ENCODE peak calls at places on chromosomes 6 and 20, in eight cellular contexts. A, R, P, T, G, O, X and K are unnamed samples.

GRCh38 chr6:104705095-104705707 is 154.5 kb downstream of the HACE1 start:
- DNase-seq in A (peak; percentile 2), R (peak; percentile 75), P (peak; percentile 4), T (no peak), G (peak; percentile 98), O (no peak), X (no peak), K (peak; percentile 34)

GRCh38 chr20:63700199-63701050 is 4.0 kb downstream of the TNFRSF6B start:
- DNase-seq in A (no peak), R (peak; percentile 0), P (no peak), T (no peak), G (no peak), O (no peak), X (peak; percentile 62), K (no peak)

GRCh38 chr6:15509335-15509933 is 153.4 kb downstream of the DTNBP1 start:
- DNase-seq in A (no peak), R (no peak), P (no peak), T (no peak), G (no peak), O (no peak), X (peak; percentile 33), K (no peak)

GRCh38 chr20:48486065-48486464 is 341.7 kb downstream of the PREX1 start:
- DNase-seq in A (no peak), R (no peak), P (no peak), T (no peak), G (no peak), O (no peak), X (no peak), K (no peak)

GRCh38 chr6:33772114-33772830 is 16.7 kb downstream of the LEMD2 start:
- DNase-seq in A (no peak), R (peak; percentile 53), P (no peak), T (no peak), G (no peak), O (no peak), X (no peak), K (no peak)

GRCh38 chr20:5480824-5481600 is 164.3 kb upstream of the PROKR2 start:
- DNase-seq in A (no peak), R (no peak), P (no peak), T (no peak), G (no peak), O (no peak), X (no peak), K (no peak)

GRCh38 chr6:12403946-12404647 is 113.9 kb downstream of the EDN1 start:
- DNase-seq in A (no peak), R (peak; percentile 55), P (no peak), T (no peak), G (no peak), O (no peak), X (no peak), K (no peak)

GRCh38 chr6:157991067-157991432 is 9.4 kb downstream of the SYNJ2 start:
- DNase-seq in A (no peak), R (no peak), P (no peak), T (no peak), G (no peak), O (no peak), X (no peak), K (no peak)

GRCh38 chr6:120405947-120406346 is 928.3 kb downstream of the TBC1D32 start:
- DNase-seq in A (no peak), R (no peak), P (no peak), T (no peak), G (peak; percentile 10), O (no peak), X (no peak), K (no peak)

GRCh38 chr20:36875702-36876472 is at the start of gene TLDC2:
- DNase-seq in A (no peak), R (no peak), P (no peak), T (no peak), G (no peak), O (no peak), X (no peak), K (no peak)

GRCh38 chr6:166533205-166533824 is 53.2 kb downstream of the RAMACL start:
- DNase-seq in A (no peak), R (no peak), P (no peak), T (no peak), G (no peak), O (no peak), X (no peak), K (no peak)

GRCh38 chr20:19433371-19434316 is 221.2 kb downstream of the SLC24A3 start:
- DNase-seq in A (no peak), R (peak; percentile 67), P (peak; percentile 8), T (no peak), G (no peak), O (no peak), X (no peak), K (no peak)

GRCh38 chr6:134814076-134814709 is 135.7 kb downstream of the ALDH8A1 start:
- DNase-seq in A (no peak), R (peak; percentile 91), P (no peak), T (no peak), G (no peak), O (no peak), X (no peak), K (no peak)

GRCh38 chr20:61588356-61589054 is 336.4 kb downstream of the CDH4 start:
- DNase-seq in A (no peak), R (peak; percentile 79), P (peak; percentile 9), T (peak; percentile 71), G (no peak), O (no peak), X (no peak), K (no peak)

GRCh38 chr20:58650181-58650775 is 805 bp upstream of the STX16 start:
- DNase-seq in A (peak; percentile 42), R (peak; percentile 34), P (no peak), T (no peak), G (peak; percentile 30), O (no peak), X (no peak), K (peak; percentile 9)

GRCh38 chr20:62924567-62925419 is 1.5 kb downstream of the DIDO1 start:
- DNase-seq in A (peak; percentile 34), R (peak; percentile 48), P (no peak), T (no peak), G (peak; percentile 11), O (no peak), X (no peak), K (no peak)

GRCh38 chr6:44180886-44181285 is 22.3 kb downstream of the CAPN11 start:
- DNase-seq in A (no peak), R (no peak), P (no peak), T (no peak), G (no peak), O (no peak), X (no peak), K (no peak)

GRCh38 chr6:12342664-12343063 is 52.5 kb downstream of the EDN1 start:
- DNase-seq in A (no peak), R (no peak), P (no peak), T (no peak), G (no peak), O (no peak), X (no peak), K (no peak)

GRCh38 chr20:31856516-31856915 is 11.1 kb upstream of the FOXS1 start:
- DNase-seq in A (no peak), R (no peak), P (no peak), T (no peak), G (no peak), O (no peak), X (peak; percentile 20), K (no peak)

GRCh38 chr6:137160763-137161162 is 12.7 kb downstream of the IL22RA2 start:
- DNase-seq in A (no peak), R (peak; percentile 32), P (peak; percentile 7), T (no peak), G (no peak), O (no peak), X (no peak), K (no peak)

GRCh38 chr20:64064145-64064698 is 1.2 kb downstream of the TCEA2 start:
- DNase-seq in A (no peak), R (peak; percentile 82), P (no peak), T (peak; percentile 87), G (no peak), O (no peak), X (no peak), K (no peak)

GRCh38 chr20:32737371-32738223 is 5.7 kb downstream of the COMMD7 start:
- DNase-seq in A (peak; percentile 13), R (peak; percentile 81), P (peak; percentile 75), T (no peak), G (no peak), O (no peak), X (no peak), K (no peak)

GRCh38 chr6:66926060-66926459 is 1219.0 kb upstream of the EYS start:
- DNase-seq in A (no peak), R (no peak), P (no peak), T (no peak), G (peak; percentile 3), O (no peak), X (no peak), K (no peak)

GRCh38 chr20:37939701-37940151 is 36.8 kb downstream of the VSTM2L start:
- DNase-seq in A (no peak), R (no peak), P (no peak), T (no peak), G (no peak), O (peak; percentile 43), X (peak; percentile 21), K (no peak)

GRCh38 chr6:31116661-31117385 is 2.2 kb downstream of the PSORS1C1 start:
- DNase-seq in A (no peak), R (no peak), P (no peak), T (no peak), G (no peak), O (no peak), X (no peak), K (no peak)

GRCh38 chr6:123997223-123997622 is 193.6 kb downstream of the NKAIN2 start:
- DNase-seq in A (no peak), R (no peak), P (no peak), T (no peak), G (no peak), O (no peak), X (no peak), K (no peak)

GRCh38 chr20:62054451-62054953 is 11.2 kb downstream of the TAF4 start:
- DNase-seq in A (no peak), R (no peak), P (no peak), T (no peak), G (no peak), O (no peak), X (no peak), K (no peak)